ENCODE peak calls at places on chromosomes 1 and 21, in six cellular contexts. E is sigmoid colon; O is upper lobe of right lung; Z is OCI-LY7; W is CD8-positive, alpha-beta T cell; K is fibroblast of lung. B is an unnamed sample.

GRCh38 chr1:212463565-212464270 is 31.0 kb downstream of the NENF start:
- DNase-seq in E (no peak), O (peak; percentile 40), Z (no peak), K (no peak), W (no peak), B (no peak)

GRCh38 chr21:44596068-44596725 is 3.9 kb upstream of the KRTAP10-6 start:
- DNase-seq in K (no peak), W (no peak), E (no peak), O (no peak), Z (no peak), B (no peak)

GRCh38 chr1:168110896-168111545 is 25.7 kb downstream of the GPR161 start:
- DNase-seq in W (no peak), O (no peak), K (no peak), Z (no peak), E (no peak), B (no peak)

GRCh38 chr1:91789273-91789997 is 96.5 kb downstream of the TGFBR3 start:
- DNase-seq in K (no peak), O (no peak), W (no peak), Z (no peak), E (no peak), B (no peak)

GRCh38 chr1:9651565-9652378 is at the start of gene PIK3CD:
- DNase-seq in K (peak; percentile 19), E (no peak), O (peak; percentile 74), W (peak; percentile 40), Z (peak; percentile 64), B (no peak)

GRCh38 chr21:35171385-35171784 is 122.3 kb upstream of the RUNX1 start:
- DNase-seq in E (no peak), W (no peak), K (no peak), O (no peak), Z (no peak), B (no peak)

GRCh38 chr1:246681822-246682221 is 42.4 kb upstream of the SCCPDH start:
- DNase-seq in Z (no peak), O (no peak), W (no peak), E (no peak), K (peak; percentile 31), B (peak; percentile 94)

GRCh38 chr1:244836135-244836521 is 670 bp downstream of the COX20 start:
- DNase-seq in O (no peak), Z (peak; percentile 45), W (no peak), E (no peak), K (peak; percentile 53), B (no peak)

GRCh38 chr21:25790122-25790951 is 55.6 kb downstream of the GABPA start:
- DNase-seq in Z (peak; percentile 28), K (peak; percentile 51), W (no peak), O (no peak), E (no peak), B (peak; percentile 40)

GRCh38 chr1:51686450-51686849 is 69.6 kb downstream of the OSBPL9 start:
- DNase-seq in W (no peak), K (no peak), E (no peak), O (no peak), Z (no peak), B (no peak)

GRCh38 chr1:22332795-22333499 is 118.7 kb upstream of the ZBTB40 start:
- DNase-seq in Z (no peak), W (no peak), E (no peak), K (no peak), O (peak; percentile 60), B (no peak)

GRCh38 chr1:152884966-152885624 is 7.0 kb downstream of the SMCP start:
- DNase-seq in E (no peak), Z (no peak), O (no peak), W (no peak), K (peak; percentile 19), B (no peak)

GRCh38 chr21:39048574-39048973 is 134.7 kb downstream of the PSMG1 start:
- DNase-seq in Z (no peak), K (peak; percentile 83), O (no peak), W (no peak), E (peak; percentile 7), B (no peak)

GRCh38 chr1:209229494-209230059 is 353.9 kb upstream of the CAMK1G start:
- DNase-seq in O (no peak), W (no peak), K (no peak), E (no peak), Z (no peak), B (no peak)

GRCh38 chr1:33117440-33118085 is 36.6 kb downstream of the AZIN2 start:
- DNase-seq in Z (no peak), W (no peak), K (no peak), E (no peak), O (no peak), B (no peak)

GRCh38 chr1:185960377-185961151 is 226.4 kb downstream of the HMCN1 start:
- DNase-seq in E (no peak), O (no peak), W (no peak), K (peak; percentile 35), Z (no peak), B (no peak)

GRCh38 chr1:36238433-36238832 is 14.2 kb downstream of the THRAP3 start:
- DNase-seq in O (no peak), K (peak; percentile 78), W (no peak), E (no peak), Z (no peak), B (no peak)

GRCh38 chr21:44516342-44516741 is 23.7 kb downstream of the KRTAP10-1 start:
- DNase-seq in W (no peak), K (no peak), E (no peak), Z (no peak), O (no peak), B (no peak)

GRCh38 chr1:23598424-23598823 is 39.1 kb upstream of the ID3 start:
- DNase-seq in Z (peak; percentile 78), E (no peak), W (no peak), O (no peak), K (no peak), B (peak; percentile 87)

GRCh38 chr21:45019076-45019886 is 55.1 kb upstream of the ADARB1 start:
- DNase-seq in O (peak; percentile 62), W (no peak), K (no peak), Z (no peak), E (peak; percentile 67), B (peak; percentile 9)

GRCh38 chr1:203796223-203796747 is 862 bp downstream of the ZBED6 start:
- DNase-seq in Z (no peak), O (peak; percentile 66), W (no peak), E (no peak), K (peak; percentile 46), B (peak; percentile 46)

GRCh38 chr1:218537131-218537904 is 192.2 kb downstream of the TGFB2 start:
- DNase-seq in W (no peak), O (no peak), Z (no peak), K (peak; percentile 83), E (no peak), B (no peak)

GRCh38 chr1:91997607-91998195 is 32.1 kb upstream of the EPHX4 start:
- DNase-seq in K (peak; percentile 77), O (no peak), E (no peak), Z (peak; percentile 50), W (peak; percentile 13), B (peak; percentile 18)

GRCh38 chr1:217585577-217585976 is 45.3 kb downstream of the GPATCH2 start:
- DNase-seq in O (no peak), W (no peak), E (no peak), K (no peak), Z (no peak), B (no peak)

DNA sequence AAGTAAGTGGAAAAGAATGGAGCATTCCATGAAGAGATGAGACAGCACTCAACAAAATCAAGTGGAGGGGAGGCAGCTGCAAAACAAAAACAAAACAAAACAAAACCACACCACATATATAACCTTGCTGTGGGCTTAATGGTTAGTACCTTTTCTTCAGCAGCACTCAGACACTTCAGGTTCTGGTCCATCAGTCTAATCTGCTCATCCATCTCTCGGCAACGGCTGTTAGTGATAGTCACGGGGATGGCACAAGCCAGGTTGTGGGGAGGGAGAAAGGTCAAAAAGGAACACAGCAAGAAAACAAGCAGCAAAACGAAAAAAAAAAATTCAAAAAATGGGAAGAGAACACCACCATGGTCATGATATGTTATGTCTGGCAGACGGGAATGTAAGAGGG is 17.0 kb upstream of the NUP210L start:
- DNase-seq in W (no peak), E (no peak), K (no peak), O (no peak), Z (no peak), B (no peak)
- H3K4me1 ChIP-seq in W (peaks cover 16% of the 10 kb centered on the region), E (peaks cover 12% of the 10 kb centered on the region), K (peaks cover 2% of the 10 kb centered on the region), O (peaks cover 18% of the 10 kb centered on the region), Z (no peaks in the 10 kb centered on the region), B (no peaks in the 10 kb centered on the region)

GRCh38 chr1:197813741-197814140 is 38.5 kb upstream of the DENND1B start:
- DNase-seq in Z (no peak), W (no peak), E (no peak), O (no peak), K (no peak), B (no peak)

GRCh38 chr1:197811769-197812168 is 36.5 kb upstream of the DENND1B start:
- DNase-seq in W (no peak), Z (no peak), E (no peak), K (no peak), O (no peak), B (no peak)

GRCh38 chr1:197810812-197811211 is 35.5 kb upstream of the DENND1B start:
- DNase-seq in W (no peak), K (no peak), E (no peak), Z (no peak), O (no peak), B (no peak)

GRCh38 chr1:197808843-197809242 is 33.6 kb upstream of the DENND1B start:
- DNase-seq in Z (no peak), W (no peak), E (no peak), K (no peak), O (no peak), B (no peak)

GRCh38 chr1:197814306-197814705 is 39.0 kb upstream of the DENND1B start:
- DNase-seq in Z (no peak), E (no peak), O (no peak), W (no peak), K (no peak), B (no peak)
- H3K4me3 ChIP-seq in Z (no peak overlapping the region), E (no peak overlapping the region), O (no peak overlapping the region), W (no peak overlapping the region), K (no peak overlapping the region), B (no peak overlapping the region)

DNA sequence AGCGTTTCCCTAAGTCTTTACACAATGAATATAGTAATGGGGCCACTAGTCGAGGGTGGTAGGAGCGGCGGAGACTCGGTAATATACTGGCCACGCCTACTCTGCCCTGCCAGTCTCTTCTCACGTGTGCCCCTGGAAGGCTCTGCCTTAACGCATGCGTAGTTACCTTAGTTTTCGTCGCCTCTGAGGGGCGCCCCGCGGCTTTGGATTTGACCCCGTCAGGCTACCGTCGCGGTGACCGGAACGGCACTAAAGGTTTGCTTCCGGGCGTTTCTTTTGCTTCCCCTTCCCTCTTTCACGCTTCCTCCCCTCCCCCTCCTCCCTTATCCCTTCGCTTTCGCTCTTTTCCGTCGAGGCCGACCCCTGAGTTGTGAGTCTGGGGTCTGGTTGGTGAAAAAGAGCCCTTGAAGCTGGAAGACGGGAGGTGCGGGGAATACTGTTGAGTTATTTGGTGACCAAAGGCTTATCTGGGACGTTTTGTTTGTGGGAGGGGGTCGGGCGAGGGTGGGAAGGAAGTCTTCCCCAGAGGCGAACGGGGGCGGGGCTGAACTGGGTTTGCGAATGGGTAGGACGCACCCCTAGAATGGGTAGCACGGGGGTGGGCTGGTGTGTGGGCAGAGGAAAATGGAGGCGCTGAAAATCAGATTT is at the start of gene SETDB1:
- DNase-seq in E (peak; percentile 98), Z (peak; percentile 99), K (peak; percentile 97), O (peak; percentile 98), W (peak; percentile 88), B (peak; percentile 97)
- TF ChIP-seq CTCF in E (no peak), Z (peak; percentile 35), K (no peak), O (no peak), W (no peak), B (no peak)

DNA sequence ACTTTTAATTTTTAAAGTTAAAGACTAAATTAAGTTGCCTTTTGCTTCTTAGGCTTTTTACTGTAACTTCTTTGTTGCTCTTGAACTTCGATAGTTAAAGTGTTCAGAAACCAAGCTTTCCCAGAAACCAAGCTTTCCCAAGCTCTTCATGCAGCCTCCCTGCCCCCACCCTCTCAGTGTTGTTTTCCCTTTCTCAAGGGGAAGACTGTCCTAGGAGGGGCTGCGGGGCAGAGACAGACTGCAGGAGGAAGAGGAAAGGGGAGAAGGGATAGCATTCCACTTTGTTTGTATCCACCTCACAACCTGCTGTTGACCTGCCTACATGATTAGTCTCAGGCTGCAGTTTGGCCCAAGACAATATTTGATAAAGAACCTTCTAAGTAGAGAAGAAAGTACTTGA is 39.0 kb upstream of the DIPK1A start:
- DNase-seq in K (no peak), W (no peak), Z (no peak), E (no peak), O (no peak), B (no peak)
- H3K4me1 ChIP-seq in K (no peaks in the 10 kb centered on the region), W (no peaks in the 10 kb centered on the region), Z (peaks cover 31% of the 10 kb centered on the region), E (peaks cover 12% of the 10 kb centered on the region), O (no peaks in the 10 kb centered on the region), B (no peaks in the 10 kb centered on the region)

B was measured in BE2C.